ENCODE peak calls at places on chromosomes 6 and 20, in five cellular contexts. Q is tibial artery, Z is anterior cingulate cortex, W is frontal cortex, E is posterior cingulate gyrus. B is an unnamed sample.
A peak's percentile ranks its signal among the peaks of the same experiment; 100 is the strongest.

GRCh38 chr20:60210779-60211617 is 252.8 kb downstream of the CDH26 start:
- DNase-seq in Q (peak; percentile 39), W (peak; percentile 10), Z (peak; percentile 47), E (peak; percentile 59), B (peak; percentile 60)

GRCh38 chr20:46715292-46715756 is 5.9 kb downstream of the SLC2A10 start:
- DNase-seq in Q (peak; percentile 38), W (no peak), E (no peak), Z (no peak), B (peak; percentile 64)

GRCh38 chr6:38495511-38495910 is 144.2 kb downstream of the BTBD9 start:
- DNase-seq in Z (no peak), W (no peak), E (no peak), Q (no peak), B (no peak)

GRCh38 chr6:93337772-93338394 is 81.5 kb downstream of the EPHA7 start:
- DNase-seq in W (no peak), Z (no peak), E (no peak), Q (no peak), B (no peak)

GRCh38 chr6:121695346-121695745 is 259.9 kb downstream of the GJA1 start:
- DNase-seq in W (no peak), Z (no peak), Q (no peak), E (no peak), B (no peak)

GRCh38 chr6:34106900-34107299 is 39.0 kb downstream of the GRM4 start:
- DNase-seq in E (no peak), Q (no peak), Z (no peak), W (no peak), B (no peak)

GRCh38 chr6:29667158-29667557 is 10.3 kb downstream of the MOG start:
- DNase-seq in Q (no peak), Z (no peak), E (no peak), W (no peak), B (no peak)

GRCh38 chr6:155486795-155487294 is 31.2 kb upstream of the NOX3 start:
- DNase-seq in E (no peak), W (no peak), Q (no peak), Z (no peak), B (no peak)

GRCh38 chr20:2163757-2164156 is 62.1 kb downstream of the STK35 start:
- DNase-seq in E (no peak), Z (no peak), Q (no peak), W (no peak), B (no peak)

GRCh38 chr20:1900321-1900791 is 5.1 kb downstream of the SIRPA start:
- DNase-seq in Z (peak; percentile 46), W (no peak), Q (peak; percentile 45), E (peak; percentile 73), B (peak; percentile 52)

GRCh38 chr6:41209976-41210375 is 9.0 kb upstream of the TREML2 start:
- DNase-seq in Z (no peak), E (no peak), Q (no peak), W (no peak), B (no peak)

GRCh38 chr6:7505196-7505699 is 36.2 kb upstream of the DSP start:
- DNase-seq in W (no peak), Q (no peak), Z (no peak), E (peak; percentile 52), B (peak; percentile 52)

GRCh38 chr6:136699358-136699757 is 92.9 kb downstream of the MAP3K5 start:
- DNase-seq in E (no peak), Z (no peak), Q (no peak), W (no peak), B (no peak)

GRCh38 chr6:170102582-170103481 is 188.0 kb downstream of the DLL1 start:
- DNase-seq in Z (no peak), W (no peak), E (peak; percentile 15), Q (peak; percentile 10), B (peak; percentile 40)

GRCh38 chr6:117128052-117128451 is 137.3 kb upstream of the VGLL2 start:
- DNase-seq in Z (no peak), Q (no peak), E (no peak), W (no peak), B (no peak)

GRCh38 chr6:28349892-28350737 is at the start of gene ZKSCAN3:
- DNase-seq in Z (peak; percentile 69), E (peak; percentile 85), W (peak; percentile 45), Q (peak; percentile 79), B (peak; percentile 88)

GRCh38 chr20:56430471-56430870 is 18.4 kb downstream of the CASS4 start:
- DNase-seq in Z (no peak), E (no peak), W (no peak), Q (no peak), B (no peak)

GRCh38 chr20:20547221-20547875 is 165.1 kb downstream of the RALGAPA2 start:
- DNase-seq in W (no peak), E (no peak), Q (no peak), Z (no peak), B (no peak)

GRCh38 chr20:3889489-3890409 is 562 bp downstream of the PANK2 start:
- DNase-seq in Q (peak; percentile 4), Z (peak; percentile 21), E (no peak), W (peak; percentile 31), B (peak; percentile 57)

GRCh38 chr20:38874460-38875169 is 51.6 kb upstream of the FAM83D start:
- DNase-seq in E (no peak), W (no peak), Z (no peak), Q (no peak), B (no peak)

GRCh38 chr6:147216915-147217314 is 12.7 kb downstream of the STXBP5 start:
- DNase-seq in W (no peak), Z (no peak), E (no peak), Q (no peak), B (no peak)

GRCh38 chr20:1465470-1466210 is 1.0 kb downstream of the NSFL1C start:
- DNase-seq in W (no peak), E (no peak), Z (no peak), Q (no peak), B (no peak)

GRCh38 chr6:33812669-33813068 is 8.9 kb upstream of the MLN start:
- DNase-seq in W (no peak), Z (no peak), Q (no peak), E (no peak), B (no peak)

GRCh38 chr20:50189681-50190250 is 864 bp upstream of the CEBPB start:
- DNase-seq in W (no peak), Z (no peak), E (no peak), Q (peak; percentile 51), B (peak; percentile 67)

GRCh38 chr6:39169448-39170344 is 54.7 kb upstream of the SAYSD1 start:
- DNase-seq in W (no peak), E (no peak), Q (no peak), Z (no peak), B (no peak)

GRCh38 chr6:9621276-9621675 is 793.6 kb downstream of the TFAP2A start:
- DNase-seq in Z (no peak), Q (no peak), W (no peak), E (no peak), B (no peak)

GRCh38 chr6:6521961-6522360 is 66.6 kb upstream of the LY86 start:
- DNase-seq in E (no peak), W (no peak), Z (no peak), Q (no peak), B (no peak)

GRCh38 chr6:51049983-51050877 is 231.6 kb downstream of the TFAP2B start:
- DNase-seq in Z (no peak), W (no peak), Q (no peak), E (no peak), B (no peak)

GRCh38 chr6:39194466-39194865 is 34.8 kb downstream of the KCNK5 start:
- DNase-seq in W (no peak), E (no peak), Q (no peak), Z (no peak), B (no peak)

GRCh38 chr20:29427201-29428060 is 1830.0 kb upstream of the DEFB115 start:
- DNase-seq in W (no peak), Q (no peak), E (no peak), Z (no peak), B (no peak)

GRCh38 chr6:101116337-101116736 is 235.2 kb upstream of the ASCC3 start:
- DNase-seq in W (no peak), Z (no peak), E (no peak), Q (no peak), B (no peak)

GRCh38 chr6:150006961-150007464 is 18.3 kb downstream of the RAET1L start:
- DNase-seq in Z (no peak), W (no peak), E (no peak), Q (no peak), B (no peak)

GRCh38 chr20:1632228-1632577 is 12.4 kb upstream of the SIRPB1 start:
- DNase-seq in Q (no peak), Z (no peak), W (no peak), E (no peak), B (no peak)

GRCh38 chr20:2767768-2768631 is 32.4 kb downstream of the CPXM1 start:
- DNase-seq in Q (peak; percentile 52), W (no peak), E (no peak), Z (no peak), B (peak; percentile 91)